ENCODE peak calls at places on chromosome X, in eight cellular contexts. One of them, this sample, is unnamed.
A peak's percentile ranks its signal among the peaks of the same experiment; 100 is the strongest.

GRCh38 chrX:147376601-147377387 is 534.9 kb upstream of the FMR1 start:
- DNase-seq in GM13976: no peak
- DNase-seq in GM10248: no peak
- DNase-seq in heart left ventricle: no peak
- DNase-seq in HFFc6: no peak
- DNase-seq in thyroid gland: peak; percentile 1
- DNase-seq in fibroblast of pulmonary artery: no peak
- DNase-seq in cardiac fibroblast: no peak
- DNase-seq in this sample: no peak

GRCh38 chrX:119429471-119429870 is 30.3 kb downstream of the SLC25A43 start:
- DNase-seq in HFFc6: no peak
- DNase-seq in GM10248: no peak
- DNase-seq in cardiac fibroblast: no peak
- DNase-seq in heart left ventricle: no peak
- DNase-seq in thyroid gland: no peak
- DNase-seq in GM13976: no peak
- DNase-seq in fibroblast of pulmonary artery: no peak
- DNase-seq in this sample: no peak

GRCh38 chrX:15853586-15854079 is 980 bp downstream of the AP1S2 start:
- DNase-seq in fibroblast of pulmonary artery: no peak
- DNase-seq in thyroid gland: no peak
- DNase-seq in GM10248: no peak
- DNase-seq in cardiac fibroblast: no peak
- DNase-seq in heart left ventricle: no peak
- DNase-seq in GM13976: no peak
- DNase-seq in HFFc6: no peak
- DNase-seq in this sample: no peak

GRCh38 chrX:129724767-129725166 is 14.0 kb upstream of the XPNPEP2 start:
- DNase-seq in cardiac fibroblast: no peak
- DNase-seq in GM10248: no peak
- DNase-seq in thyroid gland: no peak
- DNase-seq in GM13976: no peak
- DNase-seq in heart left ventricle: no peak
- DNase-seq in fibroblast of pulmonary artery: no peak
- DNase-seq in HFFc6: no peak
- DNase-seq in this sample: no peak

GRCh38 chrX:3599787-3600465 is 113.5 kb downstream of the PRKX start:
- DNase-seq in heart left ventricle: no peak
- DNase-seq in cardiac fibroblast: peak; percentile 54
- DNase-seq in GM13976: no peak
- DNase-seq in HFFc6: no peak
- DNase-seq in fibroblast of pulmonary artery: peak; percentile 11
- DNase-seq in GM10248: no peak
- DNase-seq in thyroid gland: no peak
- DNase-seq in this sample: no peak

GRCh38 chrX:104134583-104135261 is 22.1 kb downstream of the SLC25A53 start:
- DNase-seq in GM10248: no peak
- DNase-seq in GM13976: no peak
- DNase-seq in fibroblast of pulmonary artery: no peak
- DNase-seq in heart left ventricle: no peak
- DNase-seq in cardiac fibroblast: no peak
- DNase-seq in thyroid gland: no peak
- DNase-seq in HFFc6: no peak
- DNase-seq in this sample: no peak

GRCh38 chrX:132488092-132488749 is 617 bp downstream of the MBNL3 start:
- DNase-seq in GM13976: no peak
- DNase-seq in thyroid gland: peak; percentile 17
- DNase-seq in HFFc6: peak; percentile 20
- DNase-seq in fibroblast of pulmonary artery: peak; percentile 52
- DNase-seq in heart left ventricle: no peak
- DNase-seq in cardiac fibroblast: peak; percentile 57
- DNase-seq in GM10248: no peak
- DNase-seq in this sample: no peak

GRCh38 chrX:68936608-68937007 is 107.8 kb downstream of the EFNB1 start:
- DNase-seq in HFFc6: peak; percentile 81
- DNase-seq in fibroblast of pulmonary artery: peak; percentile 81
- DNase-seq in heart left ventricle: no peak
- DNase-seq in cardiac fibroblast: peak; percentile 90
- DNase-seq in GM13976: no peak
- DNase-seq in thyroid gland: no peak
- DNase-seq in GM10248: no peak
- DNase-seq in this sample: no peak

GRCh38 chrX:40108084-40108958 is 10.6 kb upstream of the BCOR start:
- DNase-seq in thyroid gland: peak; percentile 53
- DNase-seq in GM13976: no peak
- DNase-seq in heart left ventricle: no peak
- DNase-seq in HFFc6: no peak
- DNase-seq in cardiac fibroblast: peak; percentile 25
- DNase-seq in GM10248: no peak
- DNase-seq in fibroblast of pulmonary artery: no peak
- DNase-seq in this sample: no peak

GRCh38 chrX:20414066-20414465 is 147.4 kb upstream of the RPS6KA3 start:
- DNase-seq in heart left ventricle: no peak
- DNase-seq in GM13976: no peak
- DNase-seq in GM10248: no peak
- DNase-seq in HFFc6: no peak
- DNase-seq in fibroblast of pulmonary artery: no peak
- DNase-seq in thyroid gland: no peak
- DNase-seq in cardiac fibroblast: no peak
- DNase-seq in this sample: no peak

DNA sequence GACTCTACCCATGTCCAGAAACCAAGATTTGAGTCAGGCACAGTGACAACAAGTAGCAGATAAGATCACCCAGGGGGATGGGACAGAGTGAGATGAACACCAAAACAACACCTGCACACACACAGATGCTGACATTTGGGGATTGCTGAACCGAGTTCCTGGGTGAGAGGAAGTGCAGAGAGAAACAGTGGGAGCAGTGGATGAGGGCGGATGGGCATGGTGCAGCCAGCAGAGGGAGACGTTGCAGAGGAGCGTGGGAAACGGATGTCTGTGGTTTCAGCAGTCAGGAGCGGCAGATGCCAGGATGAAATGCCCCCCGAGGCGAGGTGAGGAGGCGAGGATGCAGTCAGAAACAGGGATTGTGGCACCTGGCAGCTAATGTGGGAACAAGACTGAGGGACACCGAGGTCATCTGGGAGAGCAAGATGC is 78.6 kb upstream of the STS start:
- DNase-seq in GM13976: no peak
- DNase-seq in fibroblast of pulmonary artery: peak; percentile 8
- DNase-seq in HFFc6: no peak
- DNase-seq in cardiac fibroblast: no peak
- DNase-seq in thyroid gland: no peak
- DNase-seq in heart left ventricle: no peak
- DNase-seq in GM10248: no peak
- DNase-seq in this sample: no peak
- TF ChIP-seq CTCF in GM13976: peak; percentile 46
- TF ChIP-seq CTCF in fibroblast of pulmonary artery: peak; percentile 39
- TF ChIP-seq CTCF in HFFc6: peak; percentile 30
- TF ChIP-seq CTCF in cardiac fibroblast: peak; percentile 36
- TF ChIP-seq CTCF in thyroid gland: no peak
- TF ChIP-seq CTCF in heart left ventricle: no peak
- TF ChIP-seq CTCF in GM10248: peak; percentile 39
- TF ChIP-seq CTCF in this sample: peak; percentile 29

GRCh38 chrX:55522577-55523254 is 33.1 kb upstream of the USP51 start:
- DNase-seq in HFFc6: no peak
- DNase-seq in thyroid gland: no peak
- DNase-seq in cardiac fibroblast: no peak
- DNase-seq in heart left ventricle: peak; percentile 37
- DNase-seq in GM10248: no peak
- DNase-seq in GM13976: no peak
- DNase-seq in fibroblast of pulmonary artery: no peak
- DNase-seq in this sample: no peak

GRCh38 chrX:55521687-55522086 is 32.0 kb upstream of the USP51 start:
- DNase-seq in cardiac fibroblast: no peak
- DNase-seq in GM10248: no peak
- DNase-seq in HFFc6: no peak
- DNase-seq in fibroblast of pulmonary artery: no peak
- DNase-seq in heart left ventricle: no peak
- DNase-seq in GM13976: no peak
- DNase-seq in thyroid gland: peak; percentile 53
- DNase-seq in this sample: no peak

DNA sequence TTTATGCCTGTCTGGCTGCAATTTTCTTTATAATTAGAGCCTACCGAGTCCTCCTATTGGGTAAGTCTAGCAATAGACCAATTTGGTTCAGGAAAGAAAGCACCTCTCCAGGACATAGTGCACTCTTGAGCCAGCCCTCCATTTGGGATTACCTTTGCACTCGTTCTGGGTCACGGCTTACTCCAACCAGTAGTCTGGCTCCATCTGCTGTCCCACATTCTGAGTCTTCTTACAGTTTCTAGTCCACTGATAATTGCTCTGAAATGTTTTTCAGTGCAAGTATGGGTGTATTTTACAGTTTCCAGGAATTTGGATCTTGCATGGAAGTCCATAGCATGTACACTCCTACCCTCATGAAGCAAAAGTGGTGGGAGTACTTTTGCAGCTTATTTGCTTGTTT is 34.8 kb upstream of the USP51 start:
- DNase-seq in cardiac fibroblast: no peak
- DNase-seq in GM13976: no peak
- DNase-seq in GM10248: no peak
- DNase-seq in fibroblast of pulmonary artery: peak; percentile 10
- DNase-seq in thyroid gland: no peak
- DNase-seq in HFFc6: no peak
- DNase-seq in heart left ventricle: no peak
- DNase-seq in this sample: no peak
- TF ChIP-seq CTCF in cardiac fibroblast: no peak
- TF ChIP-seq CTCF in GM13976: no peak
- TF ChIP-seq CTCF in GM10248: no peak
- TF ChIP-seq CTCF in fibroblast of pulmonary artery: no peak
- TF ChIP-seq CTCF in thyroid gland: no peak
- TF ChIP-seq CTCF in HFFc6: no peak
- TF ChIP-seq CTCF in heart left ventricle: no peak
- TF ChIP-seq CTCF in this sample: no peak

GRCh38 chrX:810186-810585 is 179.6 kb downstream of the SHOX start:
- DNase-seq in HFFc6: no peak
- DNase-seq in cardiac fibroblast: no peak
- DNase-seq in heart left ventricle: no peak
- DNase-seq in GM13976: no peak
- DNase-seq in GM10248: no peak
- DNase-seq in thyroid gland: no peak
- DNase-seq in fibroblast of pulmonary artery: no peak
- DNase-seq in this sample: no peak
- TF ChIP-seq CTCF in HFFc6: no peak
- TF ChIP-seq CTCF in cardiac fibroblast: no peak
- TF ChIP-seq CTCF in heart left ventricle: no peak
- TF ChIP-seq CTCF in GM13976: no peak
- TF ChIP-seq CTCF in GM10248: no peak
- TF ChIP-seq CTCF in thyroid gland: no peak
- TF ChIP-seq CTCF in fibroblast of pulmonary artery: no peak
- TF ChIP-seq CTCF in this sample: no peak

GRCh38 chrX:120739300-120739699 is 109.4 kb upstream of the C1GALT1C1 start:
- DNase-seq in cardiac fibroblast: no peak
- DNase-seq in thyroid gland: no peak
- DNase-seq in HFFc6: no peak
- DNase-seq in fibroblast of pulmonary artery: no peak
- DNase-seq in GM13976: no peak
- DNase-seq in heart left ventricle: no peak
- DNase-seq in GM10248: no peak
- DNase-seq in this sample: no peak
- TF ChIP-seq CTCF in cardiac fibroblast: no peak
- TF ChIP-seq CTCF in thyroid gland: no peak
- TF ChIP-seq CTCF in HFFc6: no peak
- TF ChIP-seq CTCF in fibroblast of pulmonary artery: no peak
- TF ChIP-seq CTCF in GM13976: no peak
- TF ChIP-seq CTCF in heart left ventricle: no peak
- TF ChIP-seq CTCF in GM10248: no peak
- TF ChIP-seq CTCF in this sample: no peak

DNA sequence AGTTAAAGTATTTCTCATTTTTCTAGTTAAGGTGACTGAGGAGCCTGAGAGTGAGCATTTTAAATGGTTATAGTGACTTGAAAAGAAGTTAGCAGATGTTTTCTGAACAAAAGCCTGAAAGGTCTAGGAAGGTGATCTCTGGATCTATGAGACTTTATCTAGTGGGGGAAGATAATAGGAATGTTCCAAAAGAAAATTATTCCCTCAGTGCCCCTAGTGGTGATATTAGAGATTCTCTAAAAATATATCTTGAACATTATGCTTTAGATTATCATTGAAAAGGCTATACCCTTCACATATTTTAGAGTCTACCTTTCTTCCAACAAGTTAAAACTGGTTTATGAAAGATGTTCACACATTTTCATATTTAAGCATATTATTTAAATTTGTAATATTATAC is 69.0 kb upstream of the SPANXN1 start:
- DNase-seq in GM10248: no peak
- DNase-seq in heart left ventricle: no peak
- DNase-seq in fibroblast of pulmonary artery: no peak
- DNase-seq in HFFc6: no peak
- DNase-seq in cardiac fibroblast: no peak
- DNase-seq in thyroid gland: no peak
- DNase-seq in GM13976: no peak
- DNase-seq in this sample: no peak
- TF ChIP-seq CTCF in GM10248: no peak
- TF ChIP-seq CTCF in heart left ventricle: no peak
- TF ChIP-seq CTCF in fibroblast of pulmonary artery: no peak
- TF ChIP-seq CTCF in HFFc6: peak; percentile 45
- TF ChIP-seq CTCF in cardiac fibroblast: peak; percentile 17
- TF ChIP-seq CTCF in thyroid gland: no peak
- TF ChIP-seq CTCF in GM13976: no peak
- TF ChIP-seq CTCF in this sample: no peak

GRCh38 chrX:93422693-93423092 is 250.7 kb downstream of the NAP1L3 start:
- DNase-seq in GM13976: peak; percentile 8
- DNase-seq in HFFc6: no peak
- DNase-seq in thyroid gland: no peak
- DNase-seq in fibroblast of pulmonary artery: peak; percentile 11
- DNase-seq in GM10248: peak; percentile 6
- DNase-seq in heart left ventricle: no peak
- DNase-seq in cardiac fibroblast: peak; percentile 2
- DNase-seq in this sample: peak; percentile 3
- TF ChIP-seq CTCF in GM13976: peak; percentile 42
- TF ChIP-seq CTCF in HFFc6: peak; percentile 45
- TF ChIP-seq CTCF in thyroid gland: no peak
- TF ChIP-seq CTCF in fibroblast of pulmonary artery: peak; percentile 31
- TF ChIP-seq CTCF in GM10248: peak; percentile 33
- TF ChIP-seq CTCF in heart left ventricle: peak; percentile 19
- TF ChIP-seq CTCF in cardiac fibroblast: peak; percentile 4
- TF ChIP-seq CTCF in this sample: no peak

GRCh38 chrX:110836982-110837381 is 41.4 kb upstream of the CHRDL1 start:
- DNase-seq in heart left ventricle: no peak
- DNase-seq in GM10248: no peak
- DNase-seq in cardiac fibroblast: no peak
- DNase-seq in GM13976: no peak
- DNase-seq in thyroid gland: no peak
- DNase-seq in fibroblast of pulmonary artery: no peak
- DNase-seq in HFFc6: no peak
- DNase-seq in this sample: no peak
- TF ChIP-seq CTCF in heart left ventricle: no peak
- TF ChIP-seq CTCF in GM10248: no peak
- TF ChIP-seq CTCF in cardiac fibroblast: no peak
- TF ChIP-seq CTCF in GM13976: peak; percentile 29
- TF ChIP-seq CTCF in thyroid gland: no peak
- TF ChIP-seq CTCF in fibroblast of pulmonary artery: no peak
- TF ChIP-seq CTCF in HFFc6: peak; percentile 44
- TF ChIP-seq CTCF in this sample: no peak

GRCh38 chrX:30343206-30343605 is 34.0 kb upstream of the NR0B1 start:
- DNase-seq in heart left ventricle: no peak
- DNase-seq in thyroid gland: no peak
- DNase-seq in GM13976: peak; percentile 7
- DNase-seq in cardiac fibroblast: no peak
- DNase-seq in fibroblast of pulmonary artery: no peak
- DNase-seq in GM10248: peak; percentile 1
- DNase-seq in HFFc6: no peak
- DNase-seq in this sample: no peak
- TF ChIP-seq CTCF in heart left ventricle: no peak
- TF ChIP-seq CTCF in thyroid gland: no peak
- TF ChIP-seq CTCF in GM13976: no peak
- TF ChIP-seq CTCF in cardiac fibroblast: no peak
- TF ChIP-seq CTCF in fibroblast of pulmonary artery: no peak
- TF ChIP-seq CTCF in GM10248: no peak
- TF ChIP-seq CTCF in HFFc6: no peak
- TF ChIP-seq CTCF in this sample: no peak

This sample was measured in GM20000.